ENCODE peak calls at places on chromosomes 1 and 21, in four cellular contexts. Z, X, S and B are unnamed samples.

GRCh38 chr21:36976882-36977651 is 10.6 kb upstream of the HLCS start:
- DNase-seq in S (peak; percentile 27), X (no peak), Z (no peak), B (no peak)

GRCh38 chr1:38476111-38476783 is 383.3 kb downstream of the RRAGC start:
- DNase-seq in X (no peak), Z (peak; percentile 38), S (no peak), B (no peak)

GRCh38 chr1:180923024-180923841 is 10.5 kb downstream of the KIAA1614 start:
- DNase-seq in S (no peak), Z (no peak), X (no peak), B (no peak)

GRCh38 chr1:228264100-228264816 is 56.4 kb downstream of the OBSCN start:
- DNase-seq in X (no peak), S (no peak), Z (no peak), B (no peak)

GRCh38 chr1:61742620-61743431 is 546 bp downstream of the PATJ start:
- DNase-seq in X (peak; percentile 91), S (peak; percentile 24), Z (peak; percentile 56), B (no peak)

GRCh38 chr1:153922076-153922837 is 515 bp downstream of the GATAD2B start:
- DNase-seq in X (peak; percentile 53), S (peak; percentile 73), Z (peak; percentile 55), B (no peak)

GRCh38 chr1:177825276-177825903 is 144.5 kb downstream of the SEC16B start:
- DNase-seq in Z (no peak), S (no peak), X (no peak), B (no peak)

GRCh38 chr1:181189245-181189644 is 100.7 kb downstream of the IER5 start:
- DNase-seq in X (no peak), S (no peak), Z (no peak), B (no peak)

GRCh38 chr21:43188712-43189151 is 19.9 kb downstream of the CRYAA start:
- DNase-seq in Z (peak; percentile 77), S (peak; percentile 9), X (peak; percentile 61), B (no peak)

GRCh38 chr1:225446298-225446941 is 18.6 kb upstream of the LBR start:
- DNase-seq in S (no peak), Z (no peak), X (no peak), B (no peak)

GRCh38 chr21:28294046-28294445 is 698.6 kb downstream of the LTN1 start:
- DNase-seq in Z (no peak), X (no peak), S (no peak), B (no peak)

GRCh38 chr1:16141573-16142336 is 14.1 kb downstream of the EPHA2 start:
- DNase-seq in X (peak; percentile 71), S (no peak), Z (no peak), B (no peak)

GRCh38 chr1:24047101-24047459 is 64.9 kb downstream of the MYOM3 start:
- DNase-seq in X (no peak), Z (no peak), S (no peak), B (no peak)

GRCh38 chr1:158199840-158200239 is 19.1 kb downstream of the CD1D start:
- DNase-seq in S (no peak), X (no peak), Z (no peak), B (no peak)

GRCh38 chr1:154155282-154155681 is 409 bp upstream of the NUP210L start:
- DNase-seq in X (no peak), S (no peak), Z (no peak), B (no peak)